ENCODE peak calls at places on chromosomes 2 and 18, in nine cellular contexts. I, N, J, X, G, F, W, B and V are unnamed samples.

GRCh38 chr2:88753833-88754584 is 62.5 kb downstream of the RPIA start:
- DNase-seq in J (no peak), N (peak), W (no peak), G (no peak), B (no peak), I (no peak), X (no peak), F (no peak), V (no peak)

GRCh38 chr2:175889557-175890355 is 112.3 kb downstream of the LNPK start:
- DNase-seq in I (no peak), W (no peak), J (no peak), X (no peak), N (no peak), B (no peak), F (no peak), G (no peak), V (no peak)

GRCh38 chr2:10170256-10170655 is 47.7 kb downstream of the RRM2 start:
- DNase-seq in N (no peak), G (no peak), W (no peak), I (no peak), J (no peak), B (peak), F (peak), X (no peak), V (no peak)

GRCh38 chr2:11658623-11659475 is 11.1 kb downstream of the NTSR2 start:
- DNase-seq in W (peak), B (peak), G (no peak), J (no peak), N (no peak), X (peak), F (no peak), I (no peak), V (no peak)

GRCh38 chr2:215931256-215931903 is 82.0 kb downstream of the MREG start:
- DNase-seq in J (peak), W (peak), I (peak), F (peak), N (peak), X (no peak), G (peak), B (no peak), V (peak)

GRCh38 chr2:219426068-219426443 is 7.9 kb downstream of the DES start:
- DNase-seq in B (no peak), J (no peak), N (no peak), F (no peak), X (peak), W (peak), G (peak), I (no peak), V (no peak)

GRCh38 chr2:226758886-226759660 is 40.5 kb downstream of the IRS1 start:
- DNase-seq in G (no peak), W (no peak), J (no peak), B (no peak), N (no peak), X (no peak), I (peak), F (no peak), V (no peak)

GRCh38 chr2:73980566-73980965 is 4.1 kb upstream of the TET3 start:
- DNase-seq in X (no peak), B (no peak), N (no peak), I (no peak), G (no peak), F (no peak), J (no peak), W (no peak), V (no peak)

GRCh38 chr2:220318037-220318436 is 690.6 kb downstream of the SLC4A3 start:
- DNase-seq in X (no peak), F (no peak), B (no peak), N (no peak), G (no peak), J (no peak), W (no peak), I (no peak), V (no peak)

GRCh38 chr2:195561205-195562032 is 95.6 kb upstream of the SLC39A10 start:
- DNase-seq in B (peak), I (no peak), J (no peak), F (peak), G (no peak), X (no peak), W (no peak), N (no peak), V (no peak)

GRCh38 chr2:109129921-109130725 is 1.1 kb downstream of the SH3RF3 start:
- DNase-seq in J (no peak), G (peak), W (peak), N (no peak), I (no peak), F (no peak), X (peak), B (peak), V (no peak)

GRCh38 chr2:207167129-207167923 is 1.6 kb upstream of the KLF7 start:
- DNase-seq in F (no peak), I (no peak), B (no peak), W (no peak), N (no peak), G (no peak), J (no peak), X (no peak), V (no peak)

GRCh38 chr2:175579646-175580045 is 398.1 kb upstream of the ATP5MC3 start:
- DNase-seq in W (no peak), X (no peak), J (no peak), N (no peak), I (no peak), F (no peak), G (no peak), B (no peak), V (no peak)

GRCh38 chr2:223075301-223076270 is 23.6 kb downstream of the KCNE4 start:
- DNase-seq in X (no peak), B (no peak), N (no peak), F (no peak), G (no peak), I (no peak), W (no peak), J (no peak), V (no peak)

GRCh38 chr18:8998481-8999217 is 103.8 kb upstream of the NDUFV2 start:
- DNase-seq in G (no peak), N (no peak), J (no peak), W (no peak), F (no peak), X (no peak), B (no peak), I (no peak), V (no peak)

GRCh38 chr2:232237460-232237859 is 141.1 kb upstream of the ALPP start:
- DNase-seq in B (no peak), N (no peak), I (no peak), W (no peak), X (no peak), J (no peak), G (no peak), F (no peak), V (no peak)

GRCh38 chr2:129769402-129769991 is 210.0 kb upstream of the RAB6C start:
- DNase-seq in F (no peak), I (no peak), B (no peak), X (no peak), J (no peak), W (no peak), G (no peak), N (no peak), V (no peak)

GRCh38 chr2:111705711-111706323 is 178.2 kb downstream of the ANAPC1 start:
- DNase-seq in B (no peak), J (no peak), I (peak), X (no peak), W (no peak), G (no peak), F (peak), N (peak), V (no peak)

GRCh38 chr2:213104089-213104902 is 47.1 kb downstream of the IKZF2 start:
- DNase-seq in X (no peak), F (no peak), I (no peak), B (no peak), N (no peak), G (no peak), W (no peak), J (no peak), V (no peak)

GRCh38 chr2:45964226-45964841 is 312.9 kb downstream of the PRKCE start:
- DNase-seq in B (peak), F (peak), I (peak), X (no peak), W (peak), N (no peak), G (peak), J (peak), V (peak)

GRCh38 chr2:86622409-86622877 is 1.2 kb downstream of the RNF103 start:
- DNase-seq in I (no peak), F (peak), W (peak), X (no peak), N (no peak), B (peak), J (peak), G (peak), V (peak)

GRCh38 chr2:236512902-236513433 is 56.7 kb upstream of the ACKR3 start:
- DNase-seq in I (peak), W (peak), X (no peak), F (peak), G (peak), N (peak), J (peak), B (peak), V (no peak)

GRCh38 chr2:19408592-19408991 is 50.2 kb upstream of the OSR1 start:
- DNase-seq in W (no peak), X (no peak), G (no peak), F (no peak), J (no peak), B (no peak), I (no peak), N (no peak), V (no peak)

GRCh38 chr18:11251891-11252270 is 102.5 kb upstream of the PIEZO2 start:
- DNase-seq in G (no peak), I (no peak), X (no peak), B (no peak), N (no peak), F (no peak), J (no peak), W (no peak), V (no peak)

GRCh38 chr18:3593381-3593903 is 143.5 kb downstream of the TGIF1 start:
- DNase-seq in G (no peak), W (no peak), X (no peak), I (no peak), F (peak), B (no peak), N (no peak), J (no peak), V (no peak)

GRCh38 chr2:12430036-12430795 is 286.5 kb upstream of the TRIB2 start:
- DNase-seq in G (no peak), F (no peak), X (no peak), W (no peak), N (no peak), B (no peak), J (no peak), I (no peak), V (no peak)

GRCh38 chr2:121153516-121153915 is 131.5 kb downstream of the TFCP2L1 start:
- DNase-seq in F (no peak), W (no peak), I (no peak), J (no peak), B (no peak), G (no peak), X (no peak), N (no peak), V (no peak)

GRCh38 chr2:131105950-131106801 is 1.0 kb downstream of the PLEKHB2 start:
- DNase-seq in N (no peak), W (no peak), I (no peak), F (no peak), X (no peak), G (peak), B (peak), J (peak), V (no peak)

GRCh38 chr2:160613466-160614153 is 120.0 kb upstream of the RBMS1 start:
- DNase-seq in W (no peak), G (no peak), X (no peak), I (no peak), B (no peak), F (no peak), N (no peak), J (no peak), V (no peak)

GRCh38 chr2:203949228-203949627 is 12.7 kb downstream of the ICOS start:
- DNase-seq in X (no peak), B (no peak), F (no peak), W (no peak), N (no peak), J (no peak), I (no peak), G (no peak), V (no peak)
- TF ChIP-seq POLR2A in X (no peak), B (no peak), F (no peak), W (no peak), N (no peak), J (no peak), I (no peak), G (no peak), V (no peak)

DNA sequence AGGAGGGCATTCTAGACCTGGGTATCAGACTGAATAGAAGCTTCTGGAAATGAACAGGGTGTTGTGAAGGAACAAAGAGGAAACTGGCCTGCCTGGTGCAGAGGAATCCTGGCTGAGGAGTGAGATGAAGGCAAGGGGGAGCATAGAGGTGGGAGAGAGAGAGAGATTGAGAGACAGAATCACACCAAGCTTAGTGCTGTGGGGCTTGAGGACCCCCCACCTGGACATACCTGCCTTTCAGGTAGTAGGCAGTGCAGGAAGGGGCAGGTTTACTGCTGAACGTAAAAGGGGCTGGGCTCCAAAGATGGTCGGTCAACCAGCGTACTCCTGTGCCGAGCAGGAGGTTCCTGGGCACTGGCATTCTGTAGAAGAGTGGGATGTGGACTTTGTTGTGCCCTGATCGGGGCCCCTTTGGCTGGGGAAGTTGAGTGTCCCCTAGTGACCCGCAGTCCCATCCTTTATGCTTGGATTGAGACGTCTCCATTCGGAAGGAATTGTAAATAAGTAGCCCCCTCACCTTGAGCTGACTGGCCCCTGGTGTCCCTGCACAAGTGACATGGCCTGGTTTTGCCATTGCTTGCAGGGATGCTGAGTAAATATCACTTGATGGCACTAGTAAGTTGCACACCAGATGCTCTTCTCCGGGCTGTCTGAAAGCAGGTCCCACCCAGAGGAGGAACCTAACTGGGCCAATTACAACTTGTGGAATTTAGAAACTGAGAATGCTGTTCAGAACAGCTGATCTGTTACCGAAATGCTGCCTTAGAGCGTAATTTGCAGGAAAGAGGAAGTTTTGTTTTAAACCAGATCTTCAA is 1.4 kb downstream of the UBE2F start:
- DNase-seq in J (peak), X (no peak), N (peak), I (no peak), G (peak), W (peak), F (no peak), B (peak), V (peak)
- TF ChIP-seq POLR2A in J (no peak), X (no peak), N (no peak), I (no peak), G (no peak), W (no peak), F (no peak), B (no peak), V (no peak)

DNA sequence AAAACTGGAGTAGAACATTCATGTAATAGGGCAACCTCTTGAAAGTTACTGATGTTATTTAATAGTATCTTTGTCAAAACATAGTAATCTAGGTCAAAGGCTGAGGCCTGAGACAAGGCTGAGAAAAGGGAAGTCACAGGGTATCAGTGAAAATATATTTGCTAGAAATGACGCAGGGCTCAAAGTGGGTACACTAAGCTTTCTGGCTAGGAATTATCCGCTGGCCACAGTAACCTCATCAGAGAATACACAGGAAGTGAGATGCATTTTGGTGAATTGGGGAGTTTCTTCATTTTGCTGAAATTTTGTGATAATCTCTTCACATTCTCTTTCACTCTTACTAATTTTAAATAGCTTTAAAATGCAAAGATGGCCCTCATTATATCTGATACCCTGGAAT is 206.8 kb downstream of the OTX1 start:
- DNase-seq in G (no peak), W (no peak), N (no peak), B (no peak), I (no peak), F (no peak), X (no peak), J (no peak), V (no peak)
- TF ChIP-seq POLR2A in G (no peak), W (no peak), N (no peak), B (no peak), I (no peak), F (no peak), X (no peak), J (no peak), V (no peak)

GRCh38 chr2:113171359-113172075 is 2.3 kb upstream of the PSD4 start:
- DNase-seq in N (no peak), G (no peak), F (no peak), W (no peak), I (no peak), B (peak), X (no peak), J (no peak), V (no peak)

GRCh38 chr2:113174369-113174735 is 581 bp downstream of the PSD4 start:
- DNase-seq in F (no peak), I (no peak), X (no peak), N (no peak), W (no peak), J (no peak), B (peak), G (no peak), V (no peak)

GRCh38 chr2:113172721-113173562 is 829 bp upstream of the PSD4 start:
- DNase-seq in N (no peak), I (no peak), W (no peak), B (peak), F (no peak), X (no peak), J (no peak), G (no peak), V (no peak)

GRCh38 chr2:113175101-113175628 is 1.4 kb downstream of the PSD4 start:
- DNase-seq in I (no peak), F (no peak), X (no peak), J (no peak), W (no peak), G (no peak), B (peak), N (peak), V (peak)

DNA sequence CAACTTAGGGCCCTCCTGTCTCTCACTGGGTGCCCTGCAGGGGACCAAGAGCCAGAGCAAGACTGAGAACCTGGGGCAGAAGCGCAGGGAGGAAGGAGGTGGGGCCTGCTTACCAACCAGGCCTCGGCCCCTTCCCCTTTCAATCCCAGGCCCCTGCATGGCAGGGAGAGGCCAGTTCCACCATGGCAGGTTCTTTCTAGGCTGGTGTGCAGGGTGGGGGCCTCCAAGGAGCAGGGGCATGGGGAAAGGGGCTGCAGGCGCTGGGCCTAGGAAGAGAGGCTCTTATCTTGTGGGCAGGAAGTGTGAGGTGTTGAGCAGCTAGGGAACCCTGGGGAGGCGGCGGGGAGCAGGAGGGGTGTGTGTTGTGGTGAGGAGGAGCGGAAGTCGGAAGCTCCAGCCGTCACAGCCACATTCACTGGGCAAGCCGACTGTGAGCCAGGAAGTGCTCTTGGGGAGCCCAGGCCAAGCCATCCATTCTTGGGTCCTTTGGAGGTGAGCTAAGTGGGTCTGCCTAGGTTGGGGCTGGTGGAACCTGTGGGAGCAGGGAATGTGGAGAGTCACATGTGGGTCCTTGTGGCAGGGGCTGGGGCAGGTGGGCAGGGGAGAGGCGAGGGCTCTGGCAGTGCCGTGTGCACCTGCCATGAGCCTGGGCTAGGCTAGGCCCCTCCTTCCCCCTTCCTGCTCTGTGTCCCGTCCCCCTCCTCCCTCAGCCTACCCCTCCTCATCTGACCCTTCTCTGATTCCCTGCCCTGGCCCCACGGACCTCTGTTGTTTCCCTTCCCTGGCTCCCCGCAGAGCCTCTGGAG is at the start of gene PSD4:
- DNase-seq in G (peak), W (no peak), X (peak), F (no peak), B (peak), I (no peak), N (peak), J (peak), V (peak)
- TF ChIP-seq POLR2A in G (no peak), W (no peak), X (no peak), F (no peak), B (peak), I (no peak), N (peak), J (no peak), V (no peak)

GRCh38 chr2:102063948-102064678 is 72.4 kb downstream of the IL1R2 start:
- DNase-seq in G (peak), W (peak), X (peak), I (peak), B (peak), N (no peak), F (peak), J (peak), V (peak)
- TF ChIP-seq POLR2A in G (no peak), W (no peak), X (no peak), I (no peak), B (no peak), N (no peak), F (peak), J (no peak), V (no peak)

DNA sequence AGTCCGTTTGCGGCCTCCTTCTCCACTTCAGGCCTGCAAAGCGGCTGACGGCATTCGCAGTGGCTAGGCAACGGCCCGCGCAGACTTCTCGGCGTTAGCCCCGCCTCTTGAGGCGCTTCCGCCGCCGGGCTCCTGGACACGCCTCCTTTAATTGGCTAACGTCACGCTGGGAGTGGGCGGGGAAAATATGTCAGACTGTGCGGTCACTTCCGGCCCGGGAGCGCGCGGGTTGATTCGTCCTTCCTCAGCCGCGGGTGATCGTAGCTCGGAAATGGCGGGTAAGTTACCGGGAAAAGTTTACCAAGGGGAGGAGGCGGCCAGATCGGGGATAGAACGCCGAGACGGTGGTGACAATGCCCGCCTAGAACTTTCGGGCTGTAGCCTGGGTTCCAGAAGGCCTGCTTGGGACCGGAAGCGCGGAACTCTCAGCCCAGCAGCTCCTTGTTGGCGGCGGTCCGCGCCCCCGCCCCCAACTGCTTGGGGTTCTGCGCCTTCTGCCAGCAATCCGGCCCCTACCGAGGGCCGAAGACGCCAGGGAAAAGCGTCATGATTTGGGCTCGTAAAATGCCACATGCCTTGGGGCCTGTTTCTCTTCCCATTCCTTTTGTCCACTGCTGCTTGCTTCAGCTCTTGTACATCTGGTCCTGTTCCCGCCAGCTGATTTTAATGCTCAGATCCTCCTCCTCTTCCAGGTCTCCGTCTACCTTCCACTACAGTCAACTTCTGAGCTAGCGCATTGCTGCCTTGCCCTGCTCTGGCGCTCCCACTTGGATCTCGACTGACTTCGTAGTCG is at the start of gene HAT1:
- DNase-seq in X (peak), I (peak), W (peak), B (peak), N (peak), J (peak), G (peak), F (peak), V (peak)
- TF ChIP-seq POLR2A in X (peak), I (peak), W (peak), B (no peak), N (peak), J (no peak), G (peak), F (peak), V (peak)